ENCODE peak calls at places on chromosomes 6 and 20, in seven cellular contexts. One of them, this sample, is unnamed.

GRCh38 chr6:144289006-144289405 is 3.9 kb downstream of the UTRN start:
- DNase-seq in T-cell: no peak
- DNase-seq in gastrocnemius medialis: no peak
- DNase-seq in activated CD4-positive, alpha-beta T cell treated with anti-CD3 and anti-CD28 coated beads, Interleukin-2, amount 50 U/mL, for 1 hour: no peak
- DNase-seq in CD8-positive, alpha-beta T cell: no peak
- DNase-seq in upper lobe of left lung: no peak
- DNase-seq in BJ: no peak
- DNase-seq in this sample: no peak

GRCh38 chr20:36574278-36575065 is 1.1 kb downstream of the TGIF2 start:
- DNase-seq in T-cell: peak
- DNase-seq in gastrocnemius medialis: no peak
- DNase-seq in activated CD4-positive, alpha-beta T cell treated with anti-CD3 and anti-CD28 coated beads, Interleukin-2, amount 50 U/mL, for 1 hour: peak
- DNase-seq in CD8-positive, alpha-beta T cell: peak
- DNase-seq in upper lobe of left lung: peak
- DNase-seq in BJ: no peak
- DNase-seq in this sample: peak

GRCh38 chr20:45782890-45783289 is 8.8 kb downstream of the WFDC3 start:
- DNase-seq in T-cell: no peak
- DNase-seq in gastrocnemius medialis: no peak
- DNase-seq in activated CD4-positive, alpha-beta T cell treated with anti-CD3 and anti-CD28 coated beads, Interleukin-2, amount 50 U/mL, for 1 hour: no peak
- DNase-seq in CD8-positive, alpha-beta T cell: no peak
- DNase-seq in upper lobe of left lung: peak
- DNase-seq in BJ: no peak
- DNase-seq in this sample: no peak

GRCh38 chr6:157650801-157651200 is 172.2 kb upstream of the SNX9 start:
- DNase-seq in T-cell: no peak
- DNase-seq in gastrocnemius medialis: no peak
- DNase-seq in activated CD4-positive, alpha-beta T cell treated with anti-CD3 and anti-CD28 coated beads, Interleukin-2, amount 50 U/mL, for 1 hour: no peak
- DNase-seq in CD8-positive, alpha-beta T cell: no peak
- DNase-seq in upper lobe of left lung: no peak
- DNase-seq in BJ: no peak
- DNase-seq in this sample: no peak

GRCh38 chr6:154605207-154605877 is 94.9 kb upstream of the CNKSR3 start:
- DNase-seq in T-cell: no peak
- DNase-seq in gastrocnemius medialis: no peak
- DNase-seq in activated CD4-positive, alpha-beta T cell treated with anti-CD3 and anti-CD28 coated beads, Interleukin-2, amount 50 U/mL, for 1 hour: no peak
- DNase-seq in CD8-positive, alpha-beta T cell: no peak
- DNase-seq in upper lobe of left lung: no peak
- DNase-seq in BJ: no peak
- DNase-seq in this sample: peak

GRCh38 chr6:10555625-10556309 is 34.6 kb downstream of the GCNT2 start:
- DNase-seq in T-cell: no peak
- DNase-seq in gastrocnemius medialis: no peak
- DNase-seq in activated CD4-positive, alpha-beta T cell treated with anti-CD3 and anti-CD28 coated beads, Interleukin-2, amount 50 U/mL, for 1 hour: no peak
- DNase-seq in CD8-positive, alpha-beta T cell: no peak
- DNase-seq in upper lobe of left lung: peak
- DNase-seq in BJ: no peak
- DNase-seq in this sample: peak

GRCh38 chr6:118187568-118188164 is 280.6 kb downstream of the SLC35F1 start:
- DNase-seq in T-cell: no peak
- DNase-seq in gastrocnemius medialis: no peak
- DNase-seq in activated CD4-positive, alpha-beta T cell treated with anti-CD3 and anti-CD28 coated beads, Interleukin-2, amount 50 U/mL, for 1 hour: no peak
- DNase-seq in CD8-positive, alpha-beta T cell: no peak
- DNase-seq in upper lobe of left lung: no peak
- DNase-seq in BJ: no peak
- DNase-seq in this sample: peak

GRCh38 chr6:157392927-157393666 is 12.1 kb downstream of the ZDHHC14 start:
- DNase-seq in T-cell: no peak
- DNase-seq in gastrocnemius medialis: no peak
- DNase-seq in activated CD4-positive, alpha-beta T cell treated with anti-CD3 and anti-CD28 coated beads, Interleukin-2, amount 50 U/mL, for 1 hour: no peak
- DNase-seq in CD8-positive, alpha-beta T cell: no peak
- DNase-seq in upper lobe of left lung: no peak
- DNase-seq in BJ: no peak
- DNase-seq in this sample: peak

GRCh38 chr6:157514659-157515496 is 133.9 kb downstream of the ZDHHC14 start:
- DNase-seq in T-cell: no peak
- DNase-seq in gastrocnemius medialis: peak
- DNase-seq in activated CD4-positive, alpha-beta T cell treated with anti-CD3 and anti-CD28 coated beads, Interleukin-2, amount 50 U/mL, for 1 hour: no peak
- DNase-seq in CD8-positive, alpha-beta T cell: no peak
- DNase-seq in upper lobe of left lung: peak
- DNase-seq in BJ: peak
- DNase-seq in this sample: peak

GRCh38 chr6:67854098-67854497 is 781.0 kb upstream of the ADGRB3 start:
- DNase-seq in T-cell: no peak
- DNase-seq in gastrocnemius medialis: no peak
- DNase-seq in activated CD4-positive, alpha-beta T cell treated with anti-CD3 and anti-CD28 coated beads, Interleukin-2, amount 50 U/mL, for 1 hour: no peak
- DNase-seq in CD8-positive, alpha-beta T cell: no peak
- DNase-seq in upper lobe of left lung: no peak
- DNase-seq in BJ: no peak
- DNase-seq in this sample: peak

This sample was measured in astrocyte.